ENCODE peak calls at places on chromosomes 2 and 18, in five cellular contexts. V, B, U, W and K are unnamed samples.

GRCh38 chr18:54662986-54663385 is 71.9 kb downstream of the DYNAP start:
- DNase-seq in V (no peak), W (no peak), B (no peak), U (no peak), K (no peak)

GRCh38 chr2:169565686-169566085 is 8.0 kb downstream of the FASTKD1 start:
- DNase-seq in V (no peak), W (no peak), U (no peak), B (no peak), K (no peak)

GRCh38 chr18:77300579-77300978 is 50.9 kb downstream of the GALR1 start:
- DNase-seq in V (no peak), U (no peak), W (no peak), B (no peak), K (no peak)

GRCh38 chr18:67771271-67771670 is 254.8 kb upstream of the DSEL start:
- DNase-seq in W (no peak), B (no peak), V (peak), U (no peak), K (peak)

GRCh38 chr18:55048892-55049291 is 89.6 kb upstream of the CCDC68 start:
- DNase-seq in V (peak), B (no peak), W (no peak), U (no peak), K (peak)

GRCh38 chr2:7860693-7861092 is 821.2 kb upstream of the ID2 start:
- DNase-seq in U (no peak), W (no peak), B (no peak), V (peak), K (peak)

GRCh38 chr18:3401669-3402620 is 48.0 kb upstream of the TGIF1 start:
- DNase-seq in V (no peak), U (no peak), B (no peak), W (no peak), K (no peak)

GRCh38 chr2:124066776-124067175 is 41.7 kb downstream of the CNTNAP5 start:
- DNase-seq in B (no peak), V (no peak), W (no peak), U (no peak), K (no peak)

GRCh38 chr2:70921839-70922590 is 13.7 kb upstream of the ATP6V1B1 start:
- DNase-seq in B (no peak), W (no peak), U (no peak), V (peak), K (peak)

GRCh38 chr2:23606968-23607367 is 222.0 kb downstream of the KLHL29 start:
- DNase-seq in U (no peak), W (no peak), V (peak), B (no peak), K (peak)

GRCh38 chr2:129733041-129733440 is 246.4 kb upstream of the RAB6C start:
- DNase-seq in U (no peak), W (no peak), V (no peak), B (no peak), K (no peak)

GRCh38 chr2:212970132-212970531 is 181.3 kb downstream of the IKZF2 start:
- DNase-seq in V (peak), W (no peak), U (no peak), B (no peak), K (peak)

GRCh38 chr18:63285332-63285731 is 34.2 kb downstream of the BCL2 start:
- DNase-seq in B (no peak), V (no peak), W (no peak), U (no peak), K (no peak)

GRCh38 chr2:233085839-233086150 is 25.7 kb downstream of the INPP5D start:
- DNase-seq in W (no peak), U (no peak), B (no peak), V (no peak), K (no peak)

GRCh38 chr2:233082934-233083755 is 23.0 kb downstream of the INPP5D start:
- DNase-seq in B (peak), W (peak), V (no peak), U (no peak), K (no peak)

GRCh38 chr2:233083782-233084181 is 23.6 kb downstream of the INPP5D start:
- DNase-seq in U (no peak), B (peak), V (no peak), W (peak), K (no peak)

GRCh38 chr2:233084488-233084887 is 24.3 kb downstream of the INPP5D start:
- DNase-seq in U (peak), B (peak), V (no peak), W (peak), K (no peak)

GRCh38 chr2:233085037-233085838 is 25.1 kb downstream of the INPP5D start:
- DNase-seq in U (no peak), V (no peak), B (peak), W (no peak), K (no peak)
- H3K4me3 ChIP-seq in U (no peak), V (no peak), B (no peak), W (no peak), K (no peak)

GRCh38 chr2:68643011-68643873 is at the start of gene PROKR1:
- DNase-seq in U (peak), B (peak), W (peak), V (peak), K (no peak)
- H3K4me3 ChIP-seq in U (peak), B (peak), W (no peak), V (peak), K (peak)

GRCh38 chr2:96954490-96954846 is 31.9 kb downstream of the FAM178B start:
- DNase-seq in W (no peak), B (no peak), V (no peak), U (no peak), K (no peak)

GRCh38 chr2:96952016-96952750 is 34.2 kb downstream of the FAM178B start:
- DNase-seq in B (peak), W (no peak), U (no peak), V (no peak), K (no peak)

GRCh38 chr2:96953611-96954489 is 32.5 kb downstream of the FAM178B start:
- DNase-seq in V (no peak), B (peak), W (no peak), U (no peak), K (no peak)

GRCh38 chr2:96951125-96951654 is 35.2 kb downstream of the FAM178B start:
- DNase-seq in U (peak), V (peak), B (peak), W (peak), K (peak)

GRCh38 chr2:96952976-96953610 is 33.3 kb downstream of the FAM178B start:
- DNase-seq in B (peak), W (no peak), U (no peak), V (no peak), K (peak)
- H3K4me3 ChIP-seq in B (no peak), W (no peak), U (no peak), V (no peak), K (no peak)

GRCh38 chr2:171432969-171433762 is 624 bp downstream of the METTL8 start:
- DNase-seq in W (no peak), B (peak), U (peak), V (peak), K (peak)

GRCh38 chr2:171430516-171431410 is 3.0 kb downstream of the METTL8 start:
- DNase-seq in B (no peak), W (no peak), V (no peak), U (no peak), K (no peak)

GRCh38 chr2:171433763-171434670 is at the start of the genes DCAF17 and METTL8:
- DNase-seq in U (peak), V (peak), W (peak), B (peak), K (peak)

GRCh38 chr2:171432206-171432968 is 1.4 kb downstream of the METTL8 start:
- DNase-seq in B (no peak), W (no peak), V (peak), U (no peak), K (no peak)

GRCh38 chr2:171431677-171432167 is 2.1 kb downstream of the METTL8 start:
- DNase-seq in V (no peak), W (peak), U (no peak), B (peak), K (no peak)
- H3K4me3 ChIP-seq in V (no peak), W (no peak), U (no peak), B (no peak), K (no peak)